ENCODE peak calls at places on chromosomes 5 and 9, in five cellular contexts. One of them, this sample, is unnamed.

GRCh38 chr5:13987843-13988464 is 43.5 kb upstream of the DNAH5 start:
- DNase-seq in SK-N-SH: peak; percentile 73
- DNase-seq in A549: peak; percentile 71
- DNase-seq in K562: peak; percentile 69
- DNase-seq in GM12878: no peak
- DNase-seq in this sample: peak; percentile 81

GRCh38 chr5:93532370-93532769 is 48.6 kb downstream of the NR2F1-AS1 start:
- DNase-seq in SK-N-SH: no peak
- DNase-seq in A549: no peak
- DNase-seq in K562: no peak
- DNase-seq in GM12878: no peak
- DNase-seq in this sample: peak; percentile 94

GRCh38 chr9:31847963-31848362 is 536.5 kb upstream of the ACO1 start:
- DNase-seq in SK-N-SH: no peak
- DNase-seq in A549: no peak
- DNase-seq in K562: peak; percentile 6
- DNase-seq in GM12878: no peak
- DNase-seq in this sample: no peak

GRCh38 chr5:33936004-33936380 is 194 bp upstream of the RXFP3 start:
- DNase-seq in SK-N-SH: peak; percentile 67
- DNase-seq in A549: peak; percentile 12
- DNase-seq in K562: peak; percentile 48
- DNase-seq in GM12878: no peak
- DNase-seq in this sample: peak; percentile 54

GRCh38 chr9:115847245-115847644 is 306.3 kb upstream of the PAPPA start:
- DNase-seq in SK-N-SH: no peak
- DNase-seq in A549: no peak
- DNase-seq in K562: no peak
- DNase-seq in GM12878: no peak
- DNase-seq in this sample: peak; percentile 86

GRCh38 chr5:38060354-38060753 is 198.0 kb upstream of the EGFLAM start:
- DNase-seq in SK-N-SH: no peak
- DNase-seq in A549: no peak
- DNase-seq in K562: no peak
- DNase-seq in GM12878: no peak
- DNase-seq in this sample: peak; percentile 66

GRCh38 chr5:83701886-83702285 is 18.8 kb downstream of the HAPLN1 start:
- DNase-seq in SK-N-SH: no peak
- DNase-seq in A549: no peak
- DNase-seq in K562: no peak
- DNase-seq in GM12878: no peak
- DNase-seq in this sample: peak; percentile 6

GRCh38 chr5:166883016-166883415 is 1408.4 kb upstream of the WWC1 start:
- DNase-seq in SK-N-SH: no peak
- DNase-seq in A549: peak; percentile 11
- DNase-seq in K562: no peak
- DNase-seq in GM12878: no peak
- DNase-seq in this sample: no peak

GRCh38 chr5:83964235-83964634 is 243.6 kb upstream of the HAPLN1 start:
- DNase-seq in SK-N-SH: no peak
- DNase-seq in A549: no peak
- DNase-seq in K562: no peak
- DNase-seq in GM12878: no peak
- DNase-seq in this sample: no peak

GRCh38 chr9:100354121-100354800 is 1.5 kb upstream of the TEX10 start:
- DNase-seq in SK-N-SH: no peak
- DNase-seq in A549: no peak
- DNase-seq in K562: peak; percentile 14
- DNase-seq in GM12878: no peak
- DNase-seq in this sample: no peak

GRCh38 chr5:53095931-53096525 is 13.5 kb downstream of the MOCS2 start:
- DNase-seq in SK-N-SH: peak; percentile 37
- DNase-seq in A549: peak; percentile 51
- DNase-seq in K562: peak; percentile 66
- DNase-seq in GM12878: peak; percentile 11
- DNase-seq in this sample: peak; percentile 75

GRCh38 chr5:143372187-143372829 is 31.2 kb downstream of the NR3C1 start:
- DNase-seq in SK-N-SH: no peak
- DNase-seq in A549: no peak
- DNase-seq in K562: no peak
- DNase-seq in GM12878: no peak
- DNase-seq in this sample: peak; percentile 42

GRCh38 chr9:116432051-116432450 is 255.1 kb upstream of the TRIM32 start:
- DNase-seq in SK-N-SH: no peak
- DNase-seq in A549: no peak
- DNase-seq in K562: no peak
- DNase-seq in GM12878: no peak
- DNase-seq in this sample: peak; percentile 17

GRCh38 chr9:38142201-38142600 is 73.2 kb upstream of the SHB start:
- DNase-seq in SK-N-SH: no peak
- DNase-seq in A549: no peak
- DNase-seq in K562: no peak
- DNase-seq in GM12878: no peak
- DNase-seq in this sample: peak; percentile 77

GRCh38 chr9:121992571-121993212 is 100.4 kb downstream of the TTLL11 start:
- DNase-seq in SK-N-SH: peak; percentile 77
- DNase-seq in A549: peak; percentile 69
- DNase-seq in K562: peak; percentile 75
- DNase-seq in GM12878: no peak
- DNase-seq in this sample: peak; percentile 82

DNA sequence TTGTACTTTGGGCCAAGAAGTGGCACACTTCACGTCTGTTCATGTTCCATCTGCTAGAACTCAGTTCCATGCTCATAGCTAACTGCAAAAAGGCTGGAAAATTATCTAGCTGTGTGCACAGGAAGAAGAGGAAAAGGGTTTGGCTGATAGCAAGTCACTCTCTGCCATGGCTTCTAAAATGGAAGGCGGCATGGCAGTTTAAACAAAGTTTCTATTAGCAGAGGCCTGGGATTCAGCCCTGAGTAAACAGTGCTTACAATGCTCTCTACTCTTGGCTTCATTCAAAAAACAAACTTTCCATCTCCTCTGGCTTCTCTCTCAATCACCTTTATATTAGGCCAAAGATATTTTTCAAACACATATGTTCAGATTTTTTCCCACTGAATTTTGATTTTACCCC is 226.7 kb downstream of the SAXO1 start:
- DNase-seq in SK-N-SH: no peak
- DNase-seq in A549: no peak
- DNase-seq in K562: no peak
- DNase-seq in GM12878: no peak
- DNase-seq in this sample: no peak
- TF ChIP-seq RCOR1 in SK-N-SH: no peak
- TF ChIP-seq RCOR1 in A549: no peak
- TF ChIP-seq RCOR1 in K562: no peak
- TF ChIP-seq RCOR1 in GM12878: no peak
- TF ChIP-seq RCOR1 in this sample: no peak

GRCh38 chr5:79793304-79793703 is 103.7 kb downstream of the CMYA5 start:
- DNase-seq in SK-N-SH: no peak
- DNase-seq in A549: no peak
- DNase-seq in K562: no peak
- DNase-seq in GM12878: no peak
- DNase-seq in this sample: no peak
- TF ChIP-seq RCOR1 in SK-N-SH: no peak
- TF ChIP-seq RCOR1 in A549: no peak
- TF ChIP-seq RCOR1 in K562: no peak
- TF ChIP-seq RCOR1 in GM12878: no peak
- TF ChIP-seq RCOR1 in this sample: no peak

GRCh38 chr5:29040404-29040803 is 2002.0 kb upstream of the CDH9 start:
- DNase-seq in SK-N-SH: no peak
- DNase-seq in A549: no peak
- DNase-seq in K562: no peak
- DNase-seq in GM12878: no peak
- DNase-seq in this sample: no peak
- TF ChIP-seq RCOR1 in SK-N-SH: no peak
- TF ChIP-seq RCOR1 in A549: no peak
- TF ChIP-seq RCOR1 in K562: no peak
- TF ChIP-seq RCOR1 in GM12878: no peak
- TF ChIP-seq RCOR1 in this sample: no peak

DNA sequence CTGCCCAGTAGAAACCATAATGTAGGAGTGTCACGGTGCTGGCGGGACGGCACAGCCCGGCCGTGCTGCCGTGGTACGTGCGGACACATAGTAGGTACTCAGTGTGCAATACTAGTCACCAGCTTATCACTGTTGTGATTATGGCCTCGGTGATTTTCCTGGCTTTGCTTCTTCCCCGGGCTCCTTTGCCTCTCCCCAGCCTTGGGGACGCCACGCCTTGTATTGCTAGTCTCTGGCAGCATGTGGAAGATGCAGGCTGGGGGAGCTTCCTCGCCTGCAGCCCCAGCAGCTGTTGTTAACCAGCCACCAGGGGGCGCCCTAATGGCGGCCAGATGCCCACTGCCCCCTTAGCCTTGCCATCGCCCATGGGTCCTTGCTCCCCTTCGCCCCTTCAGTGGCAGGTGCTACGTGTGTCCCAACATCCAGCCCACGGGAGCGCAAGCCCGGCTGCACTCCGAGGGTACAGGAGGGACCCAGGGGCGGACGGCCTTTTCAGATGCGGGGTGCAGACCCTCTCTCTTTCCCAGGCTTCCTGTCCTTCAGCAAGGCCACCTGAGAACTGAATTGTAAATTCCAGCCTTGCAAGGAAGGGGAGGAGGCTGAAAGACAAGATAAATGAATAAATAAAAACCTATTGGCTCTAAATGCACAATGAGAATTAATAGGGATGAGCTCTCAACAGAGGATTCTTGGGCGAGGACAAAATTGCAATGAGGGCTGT is 8.0 kb downstream of the NTNG2 start:
- DNase-seq in SK-N-SH: peak; percentile 80
- DNase-seq in A549: peak; percentile 58
- DNase-seq in K562: peak; percentile 73
- DNase-seq in GM12878: no peak
- DNase-seq in this sample: peak; percentile 51
- TF ChIP-seq RCOR1 in SK-N-SH: no peak
- TF ChIP-seq RCOR1 in A549: no peak
- TF ChIP-seq RCOR1 in K562: no peak
- TF ChIP-seq RCOR1 in GM12878: no peak
- TF ChIP-seq RCOR1 in this sample: no peak